ENCODE peak calls at places on chromosome 19, in five cellular contexts. I is A549, T is IMR-90, Y is HCT116, S is testis. V is an unnamed sample.

GRCh38 chr19:36097036-36097435 is 13.9 kb upstream of the OVOL3 start:
- DNase-seq in S (peak), I (no peak), Y (no peak), T (no peak), V (no peak)

GRCh38 chr19:6099037-6099436 is 11.3 kb downstream of the RFX2 start:
- DNase-seq in S (no peak), I (no peak), T (no peak), Y (no peak), V (no peak)

GRCh38 chr19:36110487-36111199 is at the start of gene OVOL3:
- DNase-seq in I (no peak), T (no peak), Y (no peak), S (no peak), V (no peak)

GRCh38 chr19:16366433-16367268 is 42.0 kb downstream of the KLF2 start:
- DNase-seq in T (no peak), S (peak), I (no peak), Y (no peak), V (no peak)

GRCh38 chr19:41306394-41306793 is 3.6 kb upstream of the CCDC97 start:
- DNase-seq in T (no peak), Y (no peak), I (no peak), S (no peak), V (no peak)

GRCh38 chr19:6528544-6529121 is 2.2 kb upstream of the TNFSF9 start:
- DNase-seq in T (no peak), S (peak), Y (no peak), I (no peak), V (peak)

GRCh38 chr19:29385191-29385795 is 140.5 kb upstream of the VSTM2B start:
- DNase-seq in Y (no peak), I (no peak), S (no peak), T (no peak), V (no peak)

GRCh38 chr19:52785506-52785905 is 1.1 kb downstream of the ZNF600 start:
- DNase-seq in S (no peak), I (no peak), T (no peak), Y (no peak), V (no peak)

GRCh38 chr19:18762125-18763023 is 28.7 kb downstream of the COMP start:
- DNase-seq in Y (peak), I (no peak), S (peak), T (no peak), V (peak)

GRCh38 chr19:1512671-1513491 is at the start of gene ADAMTSL5:
- DNase-seq in Y (no peak), S (no peak), I (peak), T (peak), V (no peak)

DNA sequence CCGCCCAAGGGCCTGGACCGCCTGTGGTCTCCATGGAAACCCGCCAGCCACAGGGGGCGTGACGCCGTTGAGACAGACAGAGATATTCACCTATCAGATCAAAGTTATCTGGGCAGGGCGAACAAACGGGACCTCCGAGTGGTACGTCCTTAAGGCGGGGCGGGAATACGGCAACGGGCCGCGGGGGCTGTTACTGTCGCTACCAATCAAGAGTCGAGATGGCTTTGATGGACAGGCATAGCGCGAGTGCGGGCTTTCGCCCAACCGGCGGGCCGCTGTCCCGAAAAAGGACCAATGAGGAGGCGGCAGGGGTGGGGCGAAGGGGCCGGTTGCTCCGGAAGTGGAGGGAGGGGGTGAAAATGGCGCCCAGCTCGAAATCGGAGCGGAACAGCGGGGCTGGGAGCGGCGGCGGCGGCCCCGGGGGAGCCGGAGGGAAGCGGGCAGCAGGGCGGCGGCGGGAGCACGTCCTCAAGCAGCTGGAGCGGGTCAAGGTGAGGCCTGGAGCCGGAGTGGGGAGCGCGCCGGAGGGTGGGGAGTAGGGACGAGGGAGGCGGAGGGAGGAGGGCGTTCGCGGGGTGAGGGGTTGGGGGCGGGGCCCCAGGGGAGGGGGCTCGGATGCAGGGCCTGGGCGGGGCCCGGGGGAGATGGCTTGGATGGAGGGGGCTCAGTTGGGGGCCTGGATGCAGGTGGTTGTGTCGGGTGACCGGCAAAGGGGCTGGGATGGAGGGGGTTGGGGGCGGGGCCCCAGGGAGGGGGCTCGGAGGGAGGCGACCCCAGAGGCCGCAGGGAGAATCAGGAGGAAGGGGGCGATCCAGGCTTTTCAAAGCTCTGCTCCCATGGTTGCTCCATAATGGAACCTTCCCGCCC is at the start of gene DCAF15:
- DNase-seq in T (peak), S (peak), Y (peak), I (peak), V (peak)
- TF ChIP-seq POLR2A in T (peak), S (no peak), Y (peak), I (peak), V (no peak)

GRCh38 chr19:2607712-2608601 is 94.5 kb downstream of the GNG7 start:
- DNase-seq in I (no peak), Y (no peak), S (no peak), T (no peak), V (peak)

GRCh38 chr19:2600914-2601870 is 101.3 kb downstream of the GNG7 start:
- DNase-seq in Y (no peak), T (no peak), S (no peak), I (no peak), V (no peak)

GRCh38 chr19:2604747-2605329 is 97.7 kb downstream of the GNG7 start:
- DNase-seq in S (no peak), T (no peak), I (no peak), Y (no peak), V (no peak)

GRCh38 chr19:2603320-2603719 is 99.2 kb downstream of the GNG7 start:
- DNase-seq in Y (no peak), T (no peak), I (no peak), S (peak), V (peak)

GRCh38 chr19:2602391-2603181 is 99.9 kb downstream of the GNG7 start:
- DNase-seq in T (peak), S (peak), I (no peak), Y (no peak), V (peak)
- TF ChIP-seq POLR2A in T (no peak), S (no peak), I (no peak), Y (no peak), V (no peak)

DNA sequence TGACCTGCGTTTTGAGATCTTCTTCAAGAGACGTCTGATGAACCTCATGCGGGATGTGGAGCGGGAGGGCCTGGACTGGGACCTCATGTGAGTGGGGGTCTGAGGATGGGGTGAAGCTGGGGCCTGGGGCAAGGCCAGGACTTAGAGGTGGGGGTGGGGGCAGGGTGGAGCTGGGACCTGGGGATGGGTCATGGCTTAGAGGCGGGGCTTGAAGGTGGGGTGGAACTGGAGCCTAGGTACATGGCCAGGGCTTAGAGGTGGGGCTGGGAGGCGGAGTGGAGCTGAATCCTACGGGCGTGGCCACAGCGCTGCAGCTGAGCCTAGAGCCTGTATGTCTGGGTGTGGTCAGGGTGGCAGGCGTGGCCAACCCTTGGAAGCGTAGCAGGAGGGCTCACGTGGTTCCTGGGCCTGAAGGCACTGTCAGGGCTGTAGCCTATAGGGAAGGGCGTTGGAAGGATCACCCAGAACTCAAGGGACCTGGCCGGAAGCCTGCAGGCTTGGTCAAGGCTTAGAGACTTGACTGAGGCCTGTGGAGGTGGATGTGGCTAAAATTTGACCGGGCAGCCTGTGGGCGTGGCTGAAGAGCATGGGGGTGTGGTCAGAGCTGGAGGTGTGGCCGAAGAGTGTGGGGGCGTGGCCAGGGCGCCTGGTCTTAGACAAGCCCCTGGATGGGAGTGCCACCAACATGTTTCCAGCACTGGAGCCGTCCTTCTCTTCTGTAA is 24.2 kb downstream of the COLGALT1 start:
- DNase-seq in S (peak), I (peak), T (peak), Y (peak), V (peak)
- TF ChIP-seq POLR2A in S (no peak), I (no peak), T (no peak), Y (no peak), V (no peak)

DNA sequence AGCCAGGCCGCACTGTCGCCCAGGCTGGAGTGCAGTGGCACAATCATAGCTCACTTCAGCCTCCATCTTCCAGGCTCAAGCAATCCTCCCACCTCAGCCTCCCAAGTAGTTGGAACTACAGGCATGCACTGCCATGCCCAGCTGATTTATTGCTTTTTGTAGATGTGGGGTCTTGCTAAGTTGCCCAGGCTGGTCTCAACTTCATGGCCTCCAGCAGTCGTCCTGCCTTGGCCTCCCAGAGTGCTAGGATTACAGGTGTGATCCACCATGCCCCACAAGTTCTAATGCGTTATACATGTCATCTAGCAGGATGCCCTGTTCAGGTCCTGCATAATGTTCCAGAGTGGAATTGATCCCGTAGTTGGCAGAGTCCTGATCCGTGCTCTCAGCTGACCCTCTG is 4.6 kb downstream of the C19orf53 start:
- DNase-seq in S (no peak), I (no peak), T (no peak), Y (no peak), V (no peak)
- TF ChIP-seq POLR2A in S (no peak), I (no peak), T (no peak), Y (no peak), V (no peak)

GRCh38 chr19:10163557-10163956 is 31.2 kb downstream of the DNMT1 start:
- DNase-seq in S (no peak), Y (no peak), T (no peak), I (no peak), V (no peak)

GRCh38 chr19:10168386-10168948 is 26.3 kb downstream of the DNMT1 start:
- DNase-seq in S (no peak), I (no peak), T (peak), Y (no peak), V (no peak)

GRCh38 chr19:10166046-10166445 is 28.7 kb downstream of the DNMT1 start:
- DNase-seq in I (no peak), S (no peak), T (no peak), Y (no peak), V (no peak)

DNA sequence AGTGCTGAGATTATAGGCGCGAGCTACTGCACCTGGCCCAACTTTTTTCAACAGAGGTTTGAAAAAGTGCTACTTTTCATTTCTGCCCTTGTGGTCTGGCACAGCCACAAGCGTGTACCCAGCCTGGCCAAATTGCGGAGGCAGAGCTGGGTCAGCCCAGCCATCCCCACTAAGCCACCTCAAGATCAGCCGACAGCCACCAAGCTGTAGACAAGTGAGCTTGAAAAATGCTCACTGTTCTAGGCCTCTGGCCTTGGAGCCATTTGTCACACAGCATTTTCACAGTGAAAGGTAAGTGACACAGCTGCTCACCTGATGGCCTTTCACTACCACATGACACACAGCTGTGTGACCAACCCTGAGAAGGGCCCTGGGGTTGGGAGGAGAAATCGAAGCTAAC is 27.3 kb downstream of the DNMT1 start:
- DNase-seq in T (no peak), I (no peak), S (no peak), Y (no peak), V (no peak)
- TF ChIP-seq POLR2A in T (no peak), I (no peak), S (no peak), Y (no peak), V (no peak)

DNA sequence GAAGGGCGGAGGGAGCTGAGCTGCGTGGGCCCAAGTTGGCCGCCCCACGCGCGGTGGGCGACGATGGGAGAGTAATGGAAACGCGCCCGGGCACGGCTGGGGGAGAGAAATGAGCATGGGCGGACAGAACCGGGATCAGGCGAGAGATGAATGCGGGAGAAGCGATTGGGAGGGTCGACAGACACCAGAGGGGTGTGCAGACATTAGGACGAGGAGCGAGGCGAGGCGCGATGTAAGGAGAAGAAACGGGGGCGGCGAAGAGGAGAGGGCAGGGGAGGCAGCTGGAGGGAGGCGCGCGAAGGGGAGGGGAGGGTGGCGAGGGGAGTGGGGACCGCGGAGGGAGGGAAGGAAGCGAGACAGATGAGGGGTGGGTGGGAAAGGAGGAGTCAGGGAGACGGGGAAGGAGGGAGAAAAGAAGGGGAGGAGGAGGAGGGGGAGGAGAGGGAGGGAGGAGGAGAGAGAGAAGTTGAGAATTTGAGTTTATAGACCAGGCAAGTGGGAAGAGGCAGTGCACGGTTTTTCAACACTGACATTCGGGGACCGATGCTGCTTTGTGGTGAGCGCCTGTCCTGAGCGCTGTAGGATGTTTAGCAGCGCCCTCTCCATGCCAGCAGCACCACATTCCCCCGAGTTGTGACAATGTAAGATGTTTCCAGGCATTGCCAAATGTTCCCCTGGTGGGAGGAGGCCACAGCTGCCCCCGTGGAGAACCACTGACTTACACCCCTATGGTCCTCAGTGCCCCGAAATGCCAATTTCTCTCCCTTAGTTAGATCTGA is at the start of gene SHISA7:
- DNase-seq in Y (no peak), T (no peak), S (no peak), I (no peak), V (no peak)
- TF ChIP-seq POLR2A in Y (no peak), T (no peak), S (no peak), I (no peak), V (no peak)

DNA sequence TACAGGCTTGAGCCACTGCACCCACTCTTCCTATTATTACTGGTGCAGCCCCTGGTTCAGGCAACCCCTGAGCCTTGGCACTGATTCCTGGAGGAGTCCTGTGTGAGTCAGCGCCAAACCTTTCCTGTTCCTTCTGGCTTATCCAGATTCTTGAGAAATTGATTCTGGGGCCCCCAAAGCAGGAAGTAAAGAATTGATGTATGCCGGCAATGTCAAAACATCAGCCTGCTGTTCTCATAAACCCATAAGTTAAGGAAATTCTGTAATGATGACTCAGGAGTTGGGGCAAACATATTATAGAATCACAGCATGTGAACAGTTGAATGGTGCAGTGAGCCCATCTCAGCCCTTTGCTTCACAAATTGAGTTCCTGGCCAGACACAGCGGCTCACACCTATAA is 1.4 kb upstream of the OR7G3 start:
- DNase-seq in S (no peak), Y (peak), I (no peak), T (peak), V (no peak)
- TF ChIP-seq POLR2A in S (no peak), Y (no peak), I (no peak), T (no peak), V (no peak)

GRCh38 chr19:45668342-45668871 is 386 bp downstream of the GIPR start:
- DNase-seq in I (no peak), T (no peak), S (no peak), Y (no peak), V (no peak)
- TF ChIP-seq POLR2A in I (no peak), T (no peak), S (no peak), Y (no peak), V (no peak)

GRCh38 chr19:57746580-57747471 is at the start of gene ZNF776:
- DNase-seq in S (peak), Y (peak), T (peak), I (peak), V (peak)
- TF ChIP-seq POLR2A in S (no peak), Y (peak), T (peak), I (peak), V (no peak)

GRCh38 chr19:4053423-4054324 is 13.0 kb downstream of the ZBTB7A start:
- DNase-seq in S (no peak), Y (no peak), T (no peak), I (no peak), V (no peak)
- TF ChIP-seq POLR2A in S (no peak), Y (no peak), T (no peak), I (no peak), V (no peak)